ENCODE peak calls at places on chromosomes 6 and 20, in four cellular contexts. V is AG04450; A is G401; I is CD8-positive, alpha-beta T cell. Q is an unnamed sample.

GRCh38 chr6:49528571-49528970 is 21.9 kb upstream of the C6orf141 start:
- DNase-seq in V (no peak), A (no peak), I (no peak), Q (no peak)

GRCh38 chr20:41594514-41595322 is 23.5 kb downstream of the CHD6 start:
- DNase-seq in I (no peak), A (no peak), V (no peak), Q (no peak)

GRCh38 chr6:156976144-156977088 is 199.2 kb downstream of the ARID1B start:
- DNase-seq in V (no peak), A (no peak), I (no peak), Q (peak)

GRCh38 chr6:134822920-134823430 is 126.9 kb downstream of the ALDH8A1 start:
- DNase-seq in A (peak), I (no peak), V (peak), Q (peak)

GRCh38 chr6:166312832-166313231 is 4.6 kb upstream of the PRR18 start:
- DNase-seq in A (no peak), I (no peak), V (no peak), Q (no peak)

GRCh38 chr6:30121446-30122065 is 8.7 kb upstream of the TRIM31 start:
- DNase-seq in I (no peak), A (no peak), V (no peak), Q (no peak)

GRCh38 chr6:2173203-2173961 is 72.0 kb downstream of the GMDS start:
- DNase-seq in A (no peak), V (no peak), I (no peak), Q (no peak)

GRCh38 chr6:166097914-166098522 is 69.6 kb downstream of the TBXT start:
- DNase-seq in V (peak), I (peak), A (peak), Q (peak)

GRCh38 chr6:129710722-129711631 is 1.0 kb upstream of the ARHGAP18 start:
- DNase-seq in V (no peak), I (no peak), A (no peak), Q (no peak)

GRCh38 chr6:113876654-113877053 is 19.5 kb downstream of the MARCKS start:
- DNase-seq in A (no peak), I (no peak), V (no peak), Q (no peak)

GRCh38 chr6:100457251-100457990 is 7.3 kb downstream of the SIM1 start:
- DNase-seq in I (no peak), V (no peak), A (no peak), Q (no peak)

GRCh38 chr6:89351632-89352328 is 742 bp downstream of the UBE2J1 start:
- DNase-seq in I (no peak), V (no peak), A (peak), Q (peak)

GRCh38 chr6:117600008-117600743 is 2.1 kb downstream of the GOPC start:
- DNase-seq in I (no peak), A (no peak), V (no peak), Q (no peak)

GRCh38 chr6:56292505-56293181 is 45.3 kb upstream of the COL21A1 start:
- DNase-seq in I (no peak), V (peak), A (peak), Q (peak)

GRCh38 chr20:22227301-22227700 is 357.1 kb downstream of the FOXA2 start:
- DNase-seq in I (no peak), A (no peak), V (no peak), Q (no peak)

GRCh38 chr6:157921685-157922367 is 59.8 kb upstream of the SYNJ2 start:
- DNase-seq in I (no peak), V (peak), A (no peak), Q (no peak)

GRCh38 chr6:129863664-129864063 is 2.5 kb upstream of the TMEM244 start:
- DNase-seq in A (no peak), I (no peak), V (peak), Q (no peak)

GRCh38 chr6:85408039-85408438 is 41.8 kb upstream of the NT5E start:
- DNase-seq in V (no peak), A (no peak), I (no peak), Q (no peak)

GRCh38 chr6:92023410-92023940 is 1395.9 kb downstream of the EPHA7 start:
- DNase-seq in A (no peak), V (no peak), I (no peak), Q (no peak)

GRCh38 chr20:61295249-61295648 is 43.2 kb downstream of the CDH4 start:
- DNase-seq in I (no peak), A (no peak), V (no peak), Q (no peak)

GRCh38 chr6:2961971-2962370 is 9.4 kb downstream of the SERPINB6 start:
- DNase-seq in A (no peak), I (no peak), V (no peak), Q (no peak)

GRCh38 chr6:3357669-3358068 is 98.9 kb downstream of the PSMG4 start:
- DNase-seq in V (no peak), A (no peak), I (no peak), Q (no peak)

GRCh38 chr20:61720348-61720696 is 345.4 kb downstream of the TAF4 start:
- DNase-seq in V (no peak), A (no peak), I (no peak), Q (no peak)

GRCh38 chr20:14264869-14265268 is 72.5 kb downstream of the FLRT3 start:
- DNase-seq in I (no peak), V (no peak), A (no peak), Q (no peak)

GRCh38 chr6:108896111-108896661 is 48.0 kb downstream of the ARMC2 start:
- DNase-seq in I (no peak), V (peak), A (no peak), Q (peak)

GRCh38 chr20:38197217-38198008 is 32.3 kb upstream of the TGM2 start:
- DNase-seq in V (no peak), I (no peak), A (no peak), Q (no peak)

GRCh38 chr6:107399927-107400326 is 59.4 kb downstream of the PDSS2 start:
- DNase-seq in V (no peak), I (no peak), A (no peak), Q (no peak)

GRCh38 chr6:15477746-15478145 is 185.1 kb downstream of the DTNBP1 start:
- DNase-seq in A (no peak), I (no peak), V (no peak), Q (no peak)

GRCh38 chr6:76217606-76218005 is 145.1 kb upstream of the IMPG1 start:
- DNase-seq in I (no peak), V (no peak), A (no peak), Q (no peak)

GRCh38 chr20:31523361-31524283 is 9.4 kb downstream of the HM13 start:
- DNase-seq in A (no peak), I (no peak), V (no peak), Q (peak)

GRCh38 chr6:35049346-35049745 is 91.8 kb downstream of the TCP11 start:
- DNase-seq in V (no peak), I (no peak), A (no peak), Q (no peak)

Q was measured in pons.